ENCODE peak calls at places on chromosomes 12 and 14, in five cellular contexts. V is transverse colon, B is ovary, J is tibial nerve, N is HepG2. C is an unnamed sample. For H3K4me1, the result is how much of the 10 kb centered on the place peaks cover.

GRCh38 chr12:79535751-79536150 is 155.0 kb downstream of the PAWR start:
- DNase-seq in V (no peak), B (no peak), J (no peak), N (no peak), C (no peak)

GRCh38 chr14:53458368-53458814 is 305.3 kb upstream of the DDHD1 start:
- DNase-seq in V (no peak), B (no peak), J (no peak), N (peak), C (no peak)

GRCh38 chr12:116039081-116039480 is 238.4 kb downstream of the MED13L start:
- DNase-seq in V (no peak), B (no peak), J (no peak), N (no peak), C (no peak)

GRCh38 chr12:15322164-15323054 is at the start of gene PTPRO:
- DNase-seq in V (no peak), B (no peak), J (no peak), N (no peak), C (no peak)

GRCh38 chr12:32201996-32202395 is 95.3 kb downstream of the BICD1 start:
- DNase-seq in V (no peak), B (no peak), J (peak), N (no peak), C (no peak)

GRCh38 chr14:58152569-58152857 is 500 bp upstream of the ARMH4 start:
- DNase-seq in V (no peak), B (no peak), J (no peak), N (no peak), C (no peak)

GRCh38 chr14:75521415-75522199 is 662 bp upstream of the BATF start:
- DNase-seq in V (no peak), B (no peak), J (no peak), N (peak), C (no peak)

GRCh38 chr12:53211476-53212381 is 4.7 kb upstream of the ITGB7 start:
- DNase-seq in V (no peak), B (no peak), J (no peak), N (no peak), C (no peak)

GRCh38 chr14:51023964-51024363 is 70.9 kb downstream of the TRIM9 start:
- DNase-seq in V (no peak), B (no peak), J (no peak), N (no peak), C (no peak)

GRCh38 chr12:1920436-1920835 is 2.0 kb upstream of the CACNA2D4 start:
- DNase-seq in V (no peak), B (no peak), J (no peak), N (no peak), C (no peak)

GRCh38 chr12:49697808-49698207 is 9.4 kb downstream of the FMNL3 start:
- DNase-seq in V (no peak), B (no peak), J (no peak), N (no peak), C (no peak)
- H3K4me1 ChIP-seq in V (under half), B (under half), J (half or more), N (under half), C (under half)

GRCh38 chr12:104057771-104058197 is 6.5 kb upstream of the HCFC2 start:
- DNase-seq in V (no peak), B (no peak), J (no peak), N (no peak), C (no peak)

GRCh38 chr12:104055686-104056388 is 5.8 kb upstream of the GLT8D2 start:
- DNase-seq in V (peak), B (peak), J (no peak), N (no peak), C (peak)

GRCh38 chr12:104058796-104059195 is 5.5 kb upstream of the HCFC2 start:
- DNase-seq in V (no peak), B (no peak), J (no peak), N (no peak), C (no peak)

GRCh38 chr12:104054681-104055346 is 4.8 kb upstream of the GLT8D2 start:
- DNase-seq in V (no peak), B (no peak), J (no peak), N (no peak), C (no peak)

GRCh38 chr12:104056419-104056972 is 6.5 kb upstream of the GLT8D2 start:
- DNase-seq in V (no peak), B (no peak), J (no peak), N (no peak), C (no peak)
- H3K27ac ChIP-seq in V (peak), B (no peak), J (no peak), N (no peak), C (peak)

DNA sequence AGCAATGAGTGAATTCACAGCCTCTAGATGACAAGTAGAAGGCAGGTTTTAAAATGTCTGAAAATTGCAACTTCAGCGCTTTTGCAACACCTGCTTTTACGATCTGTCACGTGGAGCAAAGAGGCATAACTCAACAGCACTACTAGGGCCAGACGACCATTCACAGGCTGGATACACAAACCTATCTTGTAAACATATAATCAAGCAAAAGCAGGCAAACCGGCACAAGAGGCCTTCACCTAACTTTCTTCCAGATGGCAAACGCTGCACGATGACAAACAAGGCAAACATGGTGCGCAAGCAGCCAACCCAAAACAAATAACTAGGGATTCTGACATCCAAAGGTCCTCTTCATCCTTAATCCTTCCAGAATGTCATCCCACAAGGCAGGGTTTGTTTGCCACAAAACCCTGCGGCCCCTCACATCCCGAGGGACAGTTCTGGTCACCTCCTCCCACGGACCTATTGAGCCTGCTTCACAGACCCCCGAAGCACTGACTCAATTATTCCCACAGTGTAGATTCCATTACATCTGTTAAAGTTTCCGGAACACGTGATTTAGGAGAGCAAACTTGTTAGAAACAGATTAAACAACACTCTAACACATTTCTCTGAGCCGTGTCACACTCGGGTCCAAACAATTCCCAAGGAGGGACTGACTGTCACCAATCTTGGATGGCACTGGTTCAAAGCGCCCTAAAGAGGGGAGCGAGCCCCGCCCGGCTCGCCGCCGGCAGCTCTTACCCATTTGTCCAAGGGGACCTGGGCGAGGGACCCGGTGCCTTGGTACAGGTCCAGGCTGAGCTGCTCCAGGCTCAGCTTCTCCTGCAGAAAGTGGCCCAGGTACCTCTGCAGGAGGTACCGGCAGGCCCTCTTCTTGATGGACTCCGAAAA is 823 bp downstream of the ATG2B start:
- DNase-seq in V (peak), B (no peak), J (peak), N (peak), C (peak)
- TF ChIP-seq POLR2A in V (peak), B (no peak), J (no peak), N (peak), C (peak)

GRCh38 chr12:120709976-120710804 is at the start of gene UNC119B:
- DNase-seq in V (peak), B (peak), J (peak), N (no peak), C (peak)

GRCh38 chr12:120711411-120711810 is 1.2 kb downstream of the UNC119B start:
- DNase-seq in V (no peak), B (no peak), J (no peak), N (no peak), C (no peak)

GRCh38 chr12:120706029-120706428 is 4.2 kb upstream of the UNC119B start:
- DNase-seq in V (no peak), B (no peak), J (no peak), N (no peak), C (no peak)

GRCh38 chr12:120710805-120711296 is 593 bp downstream of the UNC119B start:
- DNase-seq in V (peak), B (no peak), J (no peak), N (no peak), C (no peak)

DNA sequence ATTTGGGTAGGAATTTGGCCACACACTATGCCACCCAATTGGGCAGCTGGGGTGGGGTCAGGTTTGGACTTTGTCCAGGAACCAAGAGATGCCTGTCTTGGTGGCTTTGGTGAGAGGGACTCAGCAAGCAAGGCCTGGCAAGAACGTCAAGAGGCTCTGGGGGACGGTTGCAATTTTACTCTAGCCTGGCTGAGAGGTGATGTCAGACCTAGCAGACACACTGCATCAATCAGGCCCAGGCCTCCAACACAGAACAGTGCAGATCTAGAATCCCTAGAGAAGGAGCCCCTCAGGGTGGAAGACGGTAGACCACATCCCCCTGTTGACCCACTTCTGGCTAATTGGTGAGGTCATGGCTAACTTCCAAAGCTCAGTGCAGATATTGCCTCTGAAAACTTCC is 1.6 kb upstream of the UNC119B start:
- DNase-seq in V (no peak), B (no peak), J (no peak), N (no peak), C (no peak)
- H3K4me1 ChIP-seq in V (under half), B (under half), J (under half), N (under half), C (under half)

DNA sequence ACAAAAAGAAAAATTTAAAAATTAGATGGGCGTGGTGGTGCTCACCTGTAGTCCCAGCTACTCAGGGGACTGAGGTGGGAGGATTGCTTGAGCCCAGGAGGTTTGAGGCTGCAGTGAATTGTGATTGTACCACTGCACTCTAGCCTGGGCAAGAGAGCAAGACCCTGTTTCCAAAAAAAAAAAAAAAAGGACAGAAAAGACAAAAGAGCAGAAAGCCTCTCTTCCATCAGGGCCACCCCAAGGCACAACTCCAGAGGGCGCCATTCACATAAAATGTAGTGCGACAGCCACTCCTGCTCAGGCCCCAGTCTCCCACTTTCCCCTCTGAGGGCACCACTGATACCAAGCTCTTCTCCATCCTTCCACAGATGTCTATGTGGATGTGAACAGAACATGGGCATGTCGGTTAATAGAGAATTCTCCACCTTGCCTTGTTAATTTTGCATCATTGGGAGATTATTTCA is 41.8 kb downstream of the DGLUCY start:
- DNase-seq in V (no peak), B (no peak), J (no peak), N (no peak), C (no peak)
- H3K27ac ChIP-seq in V (peak), B (no peak), J (no peak), N (no peak), C (no peak)

DNA sequence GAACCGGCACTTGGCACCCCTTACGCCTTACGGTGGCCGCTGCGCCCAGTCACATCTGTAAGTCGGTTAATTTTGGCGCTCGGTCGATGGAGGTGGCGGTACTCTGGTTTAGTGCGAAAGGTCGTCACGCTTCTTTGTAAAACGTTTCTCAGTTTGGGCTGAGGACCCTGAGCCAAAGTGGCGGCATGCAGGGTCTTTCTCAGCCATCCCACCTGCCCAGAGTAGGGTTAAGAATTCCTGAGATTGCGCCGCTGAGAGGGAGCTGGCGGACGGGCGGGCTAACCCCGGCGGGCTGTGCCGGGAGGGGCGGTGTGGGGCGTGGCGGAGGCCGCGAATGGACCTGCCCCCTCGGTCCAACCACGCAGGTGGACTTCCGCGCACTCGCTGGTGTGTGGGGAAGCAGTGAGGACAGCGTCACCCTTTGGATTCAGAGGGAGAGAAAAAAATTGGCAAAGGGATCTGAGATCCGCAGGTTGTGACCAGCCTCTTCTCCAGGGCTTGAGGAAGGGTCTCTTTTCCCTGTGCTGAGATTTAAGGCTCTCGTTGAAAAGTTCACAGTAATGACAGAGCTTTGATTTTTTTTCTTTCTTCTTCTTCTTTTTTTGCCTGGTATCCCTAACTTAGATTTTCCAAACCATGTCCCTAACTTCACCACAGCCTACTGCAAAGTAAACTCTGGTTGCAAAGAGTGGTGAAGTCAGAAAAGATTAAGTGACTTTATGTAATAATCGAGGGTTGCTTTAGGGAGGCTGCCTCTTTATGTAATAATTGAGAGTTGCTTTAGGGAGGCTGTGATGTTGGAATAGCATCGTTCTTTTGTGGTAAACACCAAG is 602 bp upstream of the FBXO33 start:
- DNase-seq in V (peak), B (peak), J (peak), N (peak), C (peak)
- TF ChIP-seq POLR2A in V (peak), B (peak), J (peak), N (peak), C (peak)

GRCh38 chr12:56633465-56634241 is 3.5 kb upstream of the BAZ2A start:
- DNase-seq in V (no peak), B (no peak), J (no peak), N (no peak), C (no peak)
- H3K4me1 ChIP-seq in V (under half), B (under half), J (half or more), N (under half), C (under half)